ENCODE peak calls at places on chromosomes 7 and 10, in four cellular contexts. I is nucleus accumbens; Y is HT-29; P is stimulated activated CD4-positive, alpha-beta T cell treated with anti-CD3 and anti-CD28 coated beads, Interleukin-4, amount 100 ng/mL, for 48 hours. U is an unnamed sample.

GRCh38 chr10:123146892-123147634 is 873 bp upstream of the HMX2 start:
- DNase-seq in I (no peak), Y (no peak), P (no peak), U (no peak)

GRCh38 chr10:132714096-132714721 is 71.7 kb downstream of the NKX6-2 start:
- DNase-seq in I (peak), Y (no peak), P (no peak), U (no peak)

GRCh38 chr10:101236376-101237079 is 7.3 kb upstream of the LBX1 start:
- DNase-seq in I (no peak), Y (no peak), P (no peak), U (no peak)

GRCh38 chr7:11609071-11609470 is 222.9 kb downstream of the THSD7A start:
- DNase-seq in I (no peak), Y (no peak), P (no peak), U (no peak)

GRCh38 chr10:113222207-113222606 is 272.2 kb downstream of the TCF7L2 start:
- DNase-seq in I (no peak), Y (no peak), P (no peak), U (no peak)

GRCh38 chr10:99438890-99439289 is 8.5 kb upstream of the GOT1 start:
- DNase-seq in I (no peak), Y (no peak), P (no peak), U (no peak)

GRCh38 chr7:27586825-27587224 is 75.9 kb downstream of the HIBADH start:
- DNase-seq in I (peak), Y (peak), P (no peak), U (no peak)

GRCh38 chr7:106111671-106112117 is 418 bp downstream of the SYPL1 start:
- DNase-seq in I (no peak), Y (peak), P (peak), U (peak)

GRCh38 chr10:43671659-43672555 is 23.2 kb upstream of the ZNF32 start:
- DNase-seq in I (peak), Y (peak), P (peak), U (peak)

GRCh38 chr7:150685219-150686029 is at the start of gene GIMAP2:
- DNase-seq in I (no peak), Y (no peak), P (no peak), U (no peak)

GRCh38 chr10:18455086-18455884 is 196.1 kb downstream of the NSUN6 start:
- DNase-seq in I (no peak), Y (no peak), P (no peak), U (no peak)

GRCh38 chr10:114940735-114941134 is 2.7 kb downstream of the TRUB1 start:
- DNase-seq in I (no peak), Y (no peak), P (no peak), U (no peak)

GRCh38 chr10:124248056-124248455 is 154.7 kb upstream of the CHST15 start:
- DNase-seq in I (no peak), Y (no peak), P (no peak), U (no peak)

GRCh38 chr7:44431091-44431608 is 59.3 kb downstream of the NUDCD3 start:
- DNase-seq in I (peak), Y (peak), P (no peak), U (no peak)

GRCh38 chr10:68088744-68089143 is 13.7 kb upstream of the HERC4 start:
- DNase-seq in I (no peak), Y (no peak), P (no peak), U (no peak)

GRCh38 chr10:60414877-60415585 is 25.4 kb upstream of the ANK3 start:
- DNase-seq in I (no peak), Y (peak), P (no peak), U (peak)

GRCh38 chr10:103982639-103983038 is 15.7 kb downstream of the SLK start:
- DNase-seq in I (no peak), Y (peak), P (no peak), U (no peak)

GRCh38 chr7:23469150-23469960 is 936 bp downstream of the IGF2BP3 start:
- DNase-seq in I (no peak), Y (peak), P (peak), U (no peak)

GRCh38 chr7:41916450-41916927 is 213.6 kb upstream of the INHBA start:
- DNase-seq in I (no peak), Y (no peak), P (no peak), U (peak)

GRCh38 chr7:141356096-141356495 is 195.1 kb upstream of the AGK start:
- DNase-seq in I (no peak), Y (no peak), P (no peak), U (no peak)

GRCh38 chr7:120856621-120857352 is 1.2 kb downstream of the TSPAN12 start:
- DNase-seq in I (no peak), Y (peak), P (no peak), U (peak)

GRCh38 chr10:87829986-87830732 is 12.1 kb upstream of the ATAD1 start:
- DNase-seq in I (no peak), Y (no peak), P (no peak), U (no peak)

GRCh38 chr7:125241548-125241947 is 311.9 kb upstream of the POT1 start:
- DNase-seq in I (no peak), Y (no peak), P (no peak), U (no peak)

GRCh38 chr10:49418328-49418727 is 22.4 kb upstream of the DRGX start:
- DNase-seq in I (no peak), Y (peak), P (no peak), U (no peak)

GRCh38 chr10:106996510-106996909 is 168.0 kb downstream of the SORCS1 start:
- DNase-seq in I (no peak), Y (no peak), P (no peak), U (no peak)

GRCh38 chr10:125023269-125023668 is 81.3 kb downstream of the ZRANB1 start:
- DNase-seq in I (no peak), Y (no peak), P (no peak), U (no peak)

GRCh38 chr10:80357000-80357803 is 621 bp downstream of the DYDC2 start:
- DNase-seq in I (peak), Y (no peak), P (no peak), U (no peak)

GRCh38 chr7:141654551-141654950 is 47.4 kb downstream of the DENND11 start:
- DNase-seq in I (peak), Y (peak), P (peak), U (peak)

GRCh38 chr7:93862651-93863050 is 27.9 kb downstream of the TFPI2 start:
- DNase-seq in I (no peak), Y (no peak), P (no peak), U (no peak)

GRCh38 chr10:115157357-115157756 is 64.2 kb downstream of the ATRNL1 start:
- DNase-seq in I (no peak), Y (no peak), P (no peak), U (no peak)

GRCh38 chr7:5375925-5376324 is 47.7 kb downstream of the TNRC18 start:
- DNase-seq in I (no peak), Y (no peak), P (no peak), U (no peak)

GRCh38 chr10:33099748-33100147 is 141.7 kb upstream of the ITGB1 start:
- DNase-seq in I (no peak), Y (no peak), P (no peak), U (peak)

GRCh38 chr7:136652635-136653370 is 215.6 kb upstream of the CHRM2 start:
- DNase-seq in I (no peak), Y (no peak), P (no peak), U (peak)

GRCh38 chr10:132609211-132609610 is 71.6 kb downstream of the INPP5A start:
- DNase-seq in I (no peak), Y (no peak), P (no peak), U (no peak)

GRCh38 chr10:6513509-6513908 is 66.6 kb downstream of the PRKCQ start:
- DNase-seq in I (no peak), Y (no peak), P (no peak), U (no peak)

GRCh38 chr7:47553309-47553708 is 28.6 kb downstream of the TNS3 start:
- DNase-seq in I (no peak), Y (no peak), P (no peak), U (no peak)